ENCODE peak calls at places on chromosomes 6 and 20, in six cellular contexts. Z is endothelial cell of umbilical vein, V is ascending aorta, Y is fibroblast of lung, K is cardiac fibroblast, U is fibroblast of pulmonary artery. B is an unnamed sample.

GRCh38 chr6:39218868-39219567 is 10.3 kb downstream of the KCNK5 start:
- DNase-seq in Z (no peak), Y (peak), V (no peak), K (no peak), U (no peak), B (no peak)

GRCh38 chr20:53578492-53579222 is 15.0 kb downstream of the ZNF217 start:
- DNase-seq in U (peak), Y (peak), Z (peak), K (peak), V (peak), B (peak)

GRCh38 chr6:42704251-42704936 is 18.0 kb downstream of the PRPH2 start:
- DNase-seq in Z (no peak), V (no peak), U (no peak), Y (peak), K (peak), B (no peak)

GRCh38 chr20:62555642-62556420 is 80.0 kb upstream of the GATA5 start:
- DNase-seq in U (no peak), K (no peak), V (no peak), Y (no peak), Z (no peak), B (no peak)

GRCh38 chr6:24537082-24537699 is 42.4 kb downstream of the ALDH5A1 start:
- DNase-seq in K (no peak), Y (no peak), V (no peak), Z (no peak), U (no peak), B (no peak)

GRCh38 chr6:69294407-69294806 is 502.4 kb downstream of the LMBRD1 start:
- DNase-seq in U (no peak), Y (no peak), K (no peak), Z (no peak), V (no peak), B (no peak)

GRCh38 chr6:105609375-105609991 is 206.6 kb upstream of the PREP start:
- DNase-seq in U (peak), Z (peak), Y (peak), K (peak), V (no peak), B (no peak)

GRCh38 chr20:60649541-60649940 is 602.5 kb upstream of the CDH4 start:
- DNase-seq in U (no peak), K (no peak), V (no peak), Z (no peak), Y (no peak), B (no peak)

GRCh38 chr6:44001318-44001868 is 125.9 kb downstream of the MRPL14 start:
- DNase-seq in U (no peak), V (no peak), Y (peak), K (no peak), Z (peak), B (peak)

GRCh38 chr20:33684533-33685327 is 1.5 kb downstream of the E2F1 start:
- DNase-seq in K (no peak), Z (peak), V (no peak), Y (no peak), U (peak), B (no peak)

GRCh38 chr20:39050555-39050902 is 88.4 kb downstream of the DHX35 start:
- DNase-seq in V (no peak), K (no peak), Y (no peak), Z (no peak), U (no peak), B (no peak)
- H3K4me3 ChIP-seq in V (peak), K (peak), Y (peak), Z (no peak), U (peak), B (peak)

GRCh38 chr20:1180949-1181348 is 3.8 kb downstream of the TMEM74B start:
- DNase-seq in U (no peak), Z (no peak), K (no peak), V (no peak), Y (no peak), B (no peak)

GRCh38 chr20:1174787-1175186 is 10.0 kb downstream of the TMEM74B start:
- DNase-seq in U (no peak), Y (no peak), K (no peak), V (no peak), Z (no peak), B (no peak)

GRCh38 chr20:1177680-1178079 is 7.1 kb downstream of the TMEM74B start:
- DNase-seq in K (peak), Y (no peak), Z (no peak), V (no peak), U (peak), B (no peak)

GRCh38 chr20:1178623-1179022 is 6.2 kb downstream of the TMEM74B start:
- DNase-seq in K (no peak), Z (no peak), V (no peak), U (no peak), Y (no peak), B (no peak)

GRCh38 chr20:1178103-1178502 is 6.7 kb downstream of the TMEM74B start:
- DNase-seq in Z (no peak), U (no peak), K (no peak), V (no peak), Y (no peak), B (no peak)
- H3K4me3 ChIP-seq in Z (no peak), U (no peak), K (no peak), V (no peak), Y (no peak), B (no peak)

DNA sequence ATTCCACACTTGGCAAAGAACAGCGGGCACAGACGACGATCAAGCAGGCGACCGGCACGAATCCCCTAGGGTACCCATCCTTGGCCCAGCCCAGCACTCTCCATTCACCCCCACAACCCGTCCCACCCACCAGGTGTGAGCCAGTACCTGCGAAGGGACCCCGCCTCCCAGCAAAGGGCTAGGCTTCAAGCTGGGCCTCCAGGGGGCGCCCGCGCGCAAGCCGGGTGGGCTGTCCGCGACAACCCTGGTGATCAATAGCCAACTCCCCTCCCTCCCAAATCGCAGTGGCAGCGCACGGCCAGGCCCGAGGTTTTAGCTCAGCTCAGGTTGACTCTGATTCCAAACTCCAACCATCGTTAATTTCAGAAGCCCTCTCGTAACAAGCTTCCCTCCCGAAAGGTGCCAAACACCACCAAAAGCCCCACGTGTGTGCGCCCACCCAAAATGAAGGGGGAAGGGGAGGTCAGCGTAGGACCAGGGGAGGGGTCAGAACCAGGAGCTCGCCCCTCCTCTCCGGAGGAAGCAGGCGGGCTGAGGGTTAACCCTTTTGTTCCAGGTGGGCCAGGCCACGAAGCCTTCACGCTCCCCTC is 2.1 kb downstream of the SALL4 start:
- DNase-seq in K (peak), U (peak), Y (peak), V (no peak), Z (peak), B (peak)
- H3K4me3 ChIP-seq in K (peak), U (peak), Y (peak), V (peak), Z (peak), B (peak)

GRCh38 chr20:21705466-21706344 is at the start of gene PAX1:
- DNase-seq in K (no peak), Y (no peak), V (no peak), Z (no peak), U (no peak), B (no peak)
- H3K4me3 ChIP-seq in K (no peak), Y (no peak), V (no peak), Z (no peak), U (no peak), B (no peak)

GRCh38 chr20:38434770-38435554 is at the start of gene SNHG17:
- DNase-seq in K (peak), Z (peak), Y (peak), U (peak), V (peak), B (peak)
- H3K4me3 ChIP-seq in K (peak), Z (peak), Y (peak), U (peak), V (peak), B (peak)

GRCh38 chr6:111758608-111759293 is 114.5 kb downstream of the FYN start:
- DNase-seq in Z (no peak), K (no peak), V (no peak), U (no peak), Y (no peak), B (no peak)
- H3K4me3 ChIP-seq in Z (no peak), K (no peak), V (peak), U (no peak), Y (no peak), B (no peak)